ENCODE peak calls at places on chromosomes 2 and 18, in nine cellular contexts. Z, A, W, U, N, R, H, L and D are unnamed samples.

GRCh38 chr2:180742809-180743208 is 237.6 kb upstream of the UBE2E3 start:
- DNase-seq in Z (no peak), A (no peak), W (no peak), U (peak; percentile 84), N (no peak), R (peak; percentile 58), H (no peak), L (no peak), D (no peak)

GRCh38 chr2:133790706-133791105 is 222.4 kb upstream of the NCKAP5 start:
- DNase-seq in Z (no peak), A (no peak), W (no peak), U (peak; percentile 66), N (no peak), R (peak; percentile 17), H (no peak), L (no peak), D (no peak)

GRCh38 chr2:191049728-191050639 is 36.0 kb upstream of the STAT1 start:
- DNase-seq in Z (no peak), A (no peak), W (peak; percentile 51), U (peak; percentile 82), N (no peak), R (peak; percentile 75), H (no peak), L (no peak), D (no peak)

GRCh38 chr18:79470547-79470946 is 74.8 kb downstream of the NFATC1 start:
- DNase-seq in Z (no peak), A (no peak), W (no peak), U (no peak), N (no peak), R (no peak), H (no peak), L (no peak), D (no peak)

GRCh38 chr2:58146707-58147106 is 94.4 kb downstream of the FANCL start:
- DNase-seq in Z (no peak), A (peak; percentile 19), W (no peak), U (peak; percentile 62), N (no peak), R (peak; percentile 35), H (no peak), L (no peak), D (no peak)

GRCh38 chr18:49876536-49876935 is 63.2 kb upstream of the ACAA2 start:
- DNase-seq in Z (peak; percentile 29), A (no peak), W (no peak), U (peak; percentile 11), N (no peak), R (peak; percentile 9), H (no peak), L (no peak), D (no peak)

GRCh38 chr18:22564036-22564435 is 146.3 kb upstream of the CTAGE1 start:
- DNase-seq in Z (no peak), A (no peak), W (no peak), U (peak; percentile 55), N (no peak), R (peak; percentile 86), H (no peak), L (no peak), D (no peak)

GRCh38 chr2:45494275-45494977 is 116.6 kb downstream of the SRBD1 start:
- DNase-seq in Z (no peak), A (peak; percentile 40), W (peak; percentile 41), U (peak; percentile 92), N (no peak), R (peak; percentile 90), H (peak; percentile 11), L (peak; percentile 7), D (no peak)

GRCh38 chr18:5463836-5464235 is 80.0 kb downstream of the EPB41L3 start:
- DNase-seq in Z (no peak), A (no peak), W (no peak), U (no peak), N (no peak), R (no peak), H (no peak), L (no peak), D (no peak)

GRCh38 chr2:237207641-237208040 is 122.0 kb downstream of the COPS8 start:
- DNase-seq in Z (peak; percentile 95), A (no peak), W (no peak), U (peak; percentile 81), N (peak; percentile 43), R (peak; percentile 97), H (no peak), L (peak; percentile 94), D (no peak)

GRCh38 chr2:129708221-129708967 is 271.1 kb upstream of the RAB6C start:
- DNase-seq in Z (no peak), A (no peak), W (no peak), U (no peak), N (no peak), R (no peak), H (no peak), L (no peak), D (no peak)

GRCh38 chr2:70641263-70641784 is 87.7 kb upstream of the TGFA start:
- DNase-seq in Z (no peak), A (no peak), W (no peak), U (peak; percentile 19), N (no peak), R (no peak), H (no peak), L (no peak), D (no peak)

GRCh38 chr2:70643715-70644114 is 90.1 kb upstream of the TGFA start:
- DNase-seq in Z (no peak), A (peak; percentile 42), W (no peak), U (peak; percentile 13), N (peak; percentile 53), R (no peak), H (no peak), L (no peak), D (no peak)

GRCh38 chr2:70647873-70648481 is 94.4 kb upstream of the TGFA start:
- DNase-seq in Z (no peak), A (peak; percentile 55), W (peak; percentile 11), U (peak; percentile 66), N (peak; percentile 72), R (peak; percentile 66), H (peak; percentile 73), L (peak; percentile 74), D (peak; percentile 52)

GRCh38 chr2:70646429-70646828 is 92.8 kb upstream of the TGFA start:
- DNase-seq in Z (no peak), A (no peak), W (no peak), U (no peak), N (no peak), R (no peak), H (no peak), L (no peak), D (no peak)

DNA sequence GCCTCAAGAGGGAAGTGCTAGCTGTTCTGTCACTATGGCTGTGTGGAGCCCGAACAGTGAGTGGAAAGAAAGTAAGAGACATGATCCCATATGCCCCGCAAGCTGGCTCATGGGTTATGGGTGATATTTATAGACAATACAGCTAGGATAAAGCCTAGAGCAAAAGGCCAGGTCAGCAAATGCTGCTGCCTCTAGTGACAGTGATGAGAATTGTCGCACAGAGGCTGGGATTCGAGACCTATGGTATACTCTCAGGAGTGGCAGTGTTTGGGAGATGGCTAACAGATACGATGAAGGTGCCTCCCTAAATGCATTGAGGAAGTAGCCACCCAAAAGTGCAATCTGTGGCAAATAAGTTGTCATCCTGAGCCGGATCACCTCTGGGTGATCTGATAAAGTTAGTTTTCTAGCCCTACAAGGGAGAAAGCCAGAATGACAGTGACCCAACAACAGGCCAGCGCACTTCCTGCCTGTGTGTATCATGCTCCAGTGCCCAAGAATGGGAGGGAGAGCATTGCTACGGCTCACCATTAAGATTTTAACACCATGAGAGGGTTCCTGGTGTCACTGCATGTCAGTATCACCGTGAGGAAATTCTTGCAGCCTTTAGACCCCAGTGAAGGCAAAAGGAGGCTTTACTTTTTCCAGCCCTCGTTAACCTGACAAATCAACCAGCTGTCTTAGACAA is 92.3 kb upstream of the TGFA start:
- DNase-seq in Z (no peak), A (no peak), W (no peak), U (no peak), N (no peak), R (no peak), H (no peak), L (no peak), D (no peak)
- TF ChIP-seq CTCF in Z (no peak), A (peak; percentile 47), W (no peak), U (no peak), N (peak; percentile 8), R (peak; percentile 25), H (peak; percentile 43), L (no peak), D (no peak)

DNA sequence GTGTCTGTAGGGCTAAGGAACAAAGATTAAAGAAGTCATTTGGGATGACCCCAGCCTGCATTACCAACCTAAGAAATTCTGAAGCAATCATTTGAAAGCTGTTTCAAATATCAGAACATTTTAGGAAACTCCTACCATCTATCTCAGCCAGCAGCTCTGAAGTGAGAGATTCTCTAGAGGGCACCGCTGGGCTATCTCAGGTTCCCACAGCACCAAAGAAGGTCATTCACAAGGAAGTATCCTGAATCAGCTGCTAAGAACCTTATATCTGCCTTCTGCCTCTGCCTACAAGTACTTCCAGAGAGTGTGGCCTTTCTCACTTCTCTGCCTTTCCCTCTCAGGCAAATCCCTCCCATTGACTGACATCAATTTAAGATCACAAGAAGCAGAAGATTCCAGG is 13.4 kb upstream of the EVA1A start:
- DNase-seq in Z (no peak), A (no peak), W (no peak), U (no peak), N (no peak), R (no peak), H (no peak), L (no peak), D (no peak)
- TF ChIP-seq CTCF in Z (no peak), A (no peak), W (no peak), U (no peak), N (no peak), R (no peak), H (no peak), L (no peak), D (no peak)

GRCh38 chr2:112880081-112880531 is 30.9 kb upstream of the IL37 start:
- DNase-seq in Z (no peak), A (no peak), W (peak; percentile 23), U (peak; percentile 88), N (no peak), R (peak; percentile 66), H (no peak), L (no peak), D (no peak)

GRCh38 chr2:112883669-112884068 is 27.3 kb upstream of the IL37 start:
- DNase-seq in Z (no peak), A (no peak), W (no peak), U (no peak), N (no peak), R (no peak), H (no peak), L (no peak), D (no peak)

GRCh38 chr2:112881217-112882000 is 29.6 kb upstream of the IL37 start:
- DNase-seq in Z (no peak), A (peak; percentile 16), W (peak; percentile 42), U (peak; percentile 96), N (no peak), R (peak; percentile 96), H (no peak), L (peak; percentile 37), D (no peak)

GRCh38 chr2:112879491-112880041 is 31.4 kb upstream of the IL37 start:
- DNase-seq in Z (no peak), A (no peak), W (no peak), U (no peak), N (no peak), R (no peak), H (no peak), L (no peak), D (no peak)

GRCh38 chr2:112880696-112881095 is 30.3 kb upstream of the IL37 start:
- DNase-seq in Z (no peak), A (no peak), W (no peak), U (peak; percentile 50), N (no peak), R (peak; percentile 31), H (no peak), L (no peak), D (no peak)
- TF ChIP-seq CTCF in Z (no peak), A (no peak), W (no peak), U (no peak), N (no peak), R (no peak), H (no peak), L (no peak), D (no peak)

GRCh38 chr2:241218131-241219029 is 29.9 kb downstream of the ANO7 start:
- DNase-seq in Z (no peak), A (no peak), W (no peak), U (peak; percentile 33), N (peak; percentile 51), R (no peak), H (peak; percentile 43), L (peak; percentile 55), D (peak; percentile 40)
- TF ChIP-seq CTCF in Z (no peak), A (no peak), W (peak; percentile 14), U (no peak), N (peak; percentile 11), R (no peak), H (peak; percentile 23), L (no peak), D (no peak)